ENCODE peak calls at places on chromosomes 12 and 14, in nine cellular contexts. I is upper lobe of left lung, E is testis, W is psoas muscle, Y is Caco-2, C is hepatocyte, Z is neural progenitor cell, J is cardiac fibroblast, A is epithelial cell of esophagus. F is an unnamed sample.

GRCh38 chr12:89412665-89413064 is 60.4 kb upstream of the DUSP6 start:
- DNase-seq in I (no peak), E (no peak), W (no peak), Y (no peak), C (no peak), Z (no peak), J (no peak), A (no peak), F (no peak)

GRCh38 chr12:53995311-53996187 is 4.4 kb upstream of the HOXC9 start:
- DNase-seq in I (no peak), E (no peak), W (peak), Y (peak), C (peak), Z (no peak), J (no peak), A (no peak), F (no peak)

GRCh38 chr12:3135522-3136461 is 58.6 kb downstream of the TSPAN9 start:
- DNase-seq in I (no peak), E (peak), W (no peak), Y (peak), C (peak), Z (peak), J (peak), A (peak), F (peak)

GRCh38 chr14:102570334-102570995 is 22.0 kb upstream of the RCOR1 start:
- DNase-seq in I (no peak), E (no peak), W (no peak), Y (peak), C (no peak), Z (no peak), J (no peak), A (no peak), F (no peak)

GRCh38 chr14:88421286-88421685 is 35.8 kb downstream of the SPATA7 start:
- DNase-seq in I (no peak), E (no peak), W (no peak), Y (no peak), C (no peak), Z (no peak), J (peak), A (no peak), F (peak)

GRCh38 chr12:22050078-22050477 is 4.1 kb downstream of the CMAS start:
- DNase-seq in I (no peak), E (no peak), W (no peak), Y (no peak), C (no peak), Z (no peak), J (no peak), A (no peak), F (no peak)

GRCh38 chr14:88790501-88791251 is 2.1 kb downstream of the EML5 start:
- DNase-seq in I (no peak), E (no peak), W (no peak), Y (no peak), C (no peak), Z (no peak), J (no peak), A (no peak), F (no peak)

GRCh38 chr12:100758083-100758482 is 36.5 kb upstream of the ANO4 start:
- DNase-seq in I (no peak), E (no peak), W (no peak), Y (no peak), C (no peak), Z (no peak), J (no peak), A (no peak), F (no peak)

GRCh38 chr12:110279561-110279960 is 1.5 kb upstream of the ATP2A2 start:
- DNase-seq in I (peak), E (no peak), W (no peak), Y (no peak), C (no peak), Z (peak), J (no peak), A (no peak), F (no peak)

GRCh38 chr12:12720052-12720451 is 2.9 kb downstream of the CDKN1B start:
- DNase-seq in I (no peak), E (no peak), W (no peak), Y (no peak), C (no peak), Z (no peak), J (no peak), A (peak), F (no peak)

GRCh38 chr14:34331728-34332623 is 130.1 kb downstream of the SPTSSA start:
- DNase-seq in I (peak), E (peak), W (peak), Y (peak), C (peak), Z (peak), J (peak), A (peak), F (peak)

GRCh38 chr14:100747021-100747586 is 20.4 kb downstream of the DLK1 start:
- DNase-seq in I (peak), E (no peak), W (peak), Y (no peak), C (peak), Z (no peak), J (peak), A (peak), F (peak)

GRCh38 chr12:45914090-45914489 is 76.3 kb downstream of the SCAF11 start:
- DNase-seq in I (no peak), E (no peak), W (no peak), Y (no peak), C (peak), Z (peak), J (peak), A (peak), F (peak)

GRCh38 chr12:71415336-71416231 is 24.0 kb upstream of the LGR5 start:
- DNase-seq in I (no peak), E (peak), W (no peak), Y (peak), C (peak), Z (peak), J (peak), A (peak), F (peak)

GRCh38 chr14:66365388-66365787 is 120.8 kb upstream of the CCDC196 start:
- DNase-seq in I (no peak), E (no peak), W (no peak), Y (no peak), C (no peak), Z (no peak), J (no peak), A (no peak), F (no peak)

GRCh38 chr12:111581434-111582132 is 17.5 kb downstream of the ATXN2 start:
- DNase-seq in I (no peak), E (no peak), W (no peak), Y (no peak), C (no peak), Z (no peak), J (no peak), A (no peak), F (no peak)

GRCh38 chr12:49227701-49228100 is 37.2 kb upstream of the TUBA1C start:
- DNase-seq in I (no peak), E (no peak), W (no peak), Y (no peak), C (no peak), Z (peak), J (no peak), A (no peak), F (no peak)

GRCh38 chr12:51937941-51938340 is 13.6 kb upstream of the ACVR1B start:
- DNase-seq in I (no peak), E (no peak), W (no peak), Y (no peak), C (no peak), Z (peak), J (no peak), A (no peak), F (no peak)

GRCh38 chr14:59698793-59699192 is 122.2 kb upstream of the CCDC175 start:
- DNase-seq in I (no peak), E (no peak), W (no peak), Y (no peak), C (no peak), Z (no peak), J (peak), A (peak), F (peak)

GRCh38 chr12:67456281-67456918 is 187.2 kb downstream of the CAND1 start:
- DNase-seq in I (no peak), E (peak), W (no peak), Y (no peak), C (peak), Z (peak), J (peak), A (peak), F (peak)

GRCh38 chr12:130497331-130497730 is 159.6 kb downstream of the PIWIL1 start:
- DNase-seq in I (no peak), E (no peak), W (no peak), Y (no peak), C (no peak), Z (no peak), J (no peak), A (no peak), F (no peak)

GRCh38 chr12:131869871-131870418 is 24.5 kb upstream of the ULK1 start:
- DNase-seq in I (no peak), E (no peak), W (no peak), Y (no peak), C (no peak), Z (no peak), J (peak), A (peak), F (peak)

GRCh38 chr14:77707355-77707723 is 484 bp downstream of the ALKBH1 start:
- DNase-seq in I (peak), E (peak), W (no peak), Y (peak), C (peak), Z (peak), J (peak), A (peak), F (peak)

GRCh38 chr12:101485015-101485414 is 9.9 kb downstream of the SPIC start:
- DNase-seq in I (no peak), E (no peak), W (no peak), Y (no peak), C (no peak), Z (no peak), J (peak), A (no peak), F (peak)

GRCh38 chr12:25699454-25699853 is 146.4 kb upstream of the LMNTD1 start:
- DNase-seq in I (no peak), E (no peak), W (no peak), Y (no peak), C (no peak), Z (no peak), J (peak), A (peak), F (peak)

GRCh38 chr14:47674546-47675238 is 713 bp downstream of the MDGA2 start:
- DNase-seq in I (no peak), E (no peak), W (peak), Y (no peak), C (peak), Z (peak), J (no peak), A (no peak), F (peak)

DNA sequence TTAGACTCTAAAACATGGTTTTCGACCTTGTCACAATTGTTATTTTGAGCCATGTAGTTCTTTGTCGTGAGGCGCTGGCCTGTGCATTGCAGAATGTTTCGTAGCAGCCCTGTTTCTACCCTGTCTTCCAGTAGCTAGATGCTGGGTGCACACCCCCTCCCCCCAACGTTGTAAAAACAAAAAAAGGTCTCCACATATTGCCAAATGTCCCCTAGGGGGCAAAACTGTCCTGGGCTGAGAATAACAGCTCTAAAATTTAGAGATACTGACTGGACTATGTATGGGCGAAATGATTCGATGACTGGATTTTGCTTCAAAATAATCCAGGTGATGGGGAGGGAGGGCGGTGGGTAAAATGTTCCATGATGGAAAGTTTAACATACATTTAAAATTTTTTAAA is 126.1 kb upstream of the FUT8 start:
- DNase-seq in I (no peak), E (no peak), W (no peak), Y (peak), C (no peak), Z (no peak), J (peak), A (no peak), F (no peak)
- TF ChIP-seq CTCF in I (no peak), E (no peak), W (no peak), Y (peak), C (no peak), Z (peak), J (peak), A (no peak), F (peak)

GRCh38 chr12:119176267-119177055 is 2.3 kb upstream of the HSPB8 start:
- DNase-seq in I (peak), E (peak), W (peak), Y (peak), C (peak), Z (peak), J (peak), A (peak), F (peak)
- H3K4me3 ChIP-seq in I (peak), E (no peak), W (peak), Y (no peak), C (no peak), Z (no peak), J (peak), A (peak), F (peak)

DNA sequence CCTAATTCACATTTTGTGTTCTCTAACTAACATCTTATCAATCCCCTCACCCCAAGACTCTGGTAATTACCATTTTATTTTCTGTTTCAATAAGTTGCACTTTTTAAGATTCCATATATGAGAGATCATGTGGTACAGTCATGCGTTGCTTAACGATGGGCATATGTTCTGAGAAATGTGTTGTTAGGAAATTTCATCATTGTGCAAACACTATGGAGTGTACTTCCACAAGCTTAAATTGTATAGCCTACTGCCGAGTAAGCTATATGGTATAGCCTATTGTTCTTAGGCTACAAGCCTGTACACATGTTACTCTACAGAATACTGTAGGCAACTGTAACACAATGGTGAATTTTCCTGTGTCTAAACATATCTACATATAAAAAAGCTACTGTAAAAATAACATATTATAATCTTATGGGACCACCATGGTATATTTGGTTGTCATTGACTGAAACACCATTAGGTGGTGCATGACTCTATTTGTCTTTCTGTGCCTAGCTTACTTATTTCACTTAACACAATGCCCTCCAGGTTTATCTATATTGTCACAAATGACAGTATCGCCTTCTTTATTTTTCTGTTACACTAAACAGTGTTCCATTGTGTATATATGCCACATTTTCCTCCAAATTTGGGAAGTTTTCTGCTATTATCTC is 473.4 kb upstream of the LMO3 start:
- DNase-seq in I (no peak), E (no peak), W (no peak), Y (no peak), C (no peak), Z (no peak), J (no peak), A (peak), F (no peak)
- TF ChIP-seq CTCF in I (no peak), E (no peak), W (no peak), Y (peak), C (no peak), Z (peak), J (no peak), A (no peak), F (no peak)

DNA sequence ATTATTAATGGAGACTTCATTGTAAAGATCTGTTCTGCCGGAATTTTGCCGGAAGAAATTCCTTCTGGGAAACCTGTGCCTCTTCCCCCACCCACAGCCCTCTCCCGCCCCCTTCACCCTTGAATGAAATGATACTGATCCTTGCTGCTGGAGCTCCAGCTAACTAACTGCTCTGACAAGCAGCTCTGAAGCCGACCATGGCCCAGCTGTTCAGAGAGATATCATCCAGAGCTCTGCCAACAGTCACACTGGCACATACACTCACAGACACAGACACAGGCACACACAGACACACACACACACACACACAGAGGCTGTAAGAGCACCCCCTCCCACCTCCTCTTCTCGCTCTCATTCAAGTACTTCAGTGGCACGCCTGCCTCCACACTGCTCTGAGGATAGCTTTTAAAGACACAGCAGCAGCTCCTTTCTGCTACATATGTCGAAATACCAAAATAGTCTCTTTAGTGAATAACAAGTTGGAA is 88.6 kb downstream of the R3HDM2 start:
- DNase-seq in I (peak), E (peak), W (no peak), Y (no peak), C (peak), Z (peak), J (peak), A (peak), F (peak)
- H3K4me3 ChIP-seq in I (peak), E (no peak), W (no peak), Y (no peak), C (no peak), Z (no peak), J (no peak), A (no peak), F (peak)

GRCh38 chr12:117857632-117858274 is 111.0 kb downstream of the KSR2 start:
- DNase-seq in I (peak), E (peak), W (no peak), Y (peak), C (peak), Z (peak), J (peak), A (peak), F (peak)

GRCh38 chr12:117855165-117855564 is 113.6 kb downstream of the KSR2 start:
- DNase-seq in I (no peak), E (no peak), W (no peak), Y (no peak), C (no peak), Z (no peak), J (no peak), A (no peak), F (no peak)

GRCh38 chr12:117850048-117850447 is 118.7 kb downstream of the KSR2 start:
- DNase-seq in I (no peak), E (peak), W (no peak), Y (peak), C (peak), Z (peak), J (peak), A (peak), F (peak)

GRCh38 chr12:117853600-117853999 is 115.2 kb downstream of the KSR2 start:
- DNase-seq in I (peak), E (no peak), W (no peak), Y (peak), C (peak), Z (no peak), J (no peak), A (peak), F (no peak)

DNA sequence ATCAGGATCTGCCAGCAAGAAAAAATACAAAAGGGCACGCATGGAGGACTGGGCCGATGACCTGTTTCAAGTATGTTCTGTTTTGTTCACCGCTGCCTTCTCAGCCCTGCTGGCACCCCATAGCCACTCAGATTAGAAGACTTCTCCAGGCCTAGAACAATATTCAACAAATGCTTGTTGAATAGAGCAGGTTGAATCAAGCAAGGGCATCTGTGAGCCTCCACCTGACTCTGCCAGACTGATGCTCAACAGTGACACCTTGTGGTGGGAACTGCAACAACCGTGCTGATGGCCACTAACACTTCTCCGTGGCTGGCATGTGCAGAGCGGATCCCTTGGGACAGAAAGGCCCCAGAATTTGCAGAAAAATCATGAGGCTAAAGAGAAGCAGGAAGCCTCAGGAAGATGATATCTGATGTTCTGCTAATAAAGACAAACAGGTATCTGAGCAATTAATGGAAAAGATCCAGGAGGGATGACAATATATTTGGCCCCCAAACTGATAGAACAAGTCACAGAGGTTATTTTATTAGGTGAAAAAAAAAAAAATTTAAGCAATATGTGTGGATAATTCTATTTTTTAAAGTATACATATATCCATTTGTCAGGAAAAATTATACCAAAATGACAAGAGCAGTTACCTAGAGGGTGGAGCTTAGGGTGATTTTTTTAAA is 114.3 kb downstream of the KSR2 start:
- DNase-seq in I (peak), E (peak), W (no peak), Y (peak), C (peak), Z (peak), J (peak), A (peak), F (peak)
- TF ChIP-seq CTCF in I (peak), E (peak), W (peak), Y (peak), C (peak), Z (peak), J (peak), A (peak), F (peak)

DNA sequence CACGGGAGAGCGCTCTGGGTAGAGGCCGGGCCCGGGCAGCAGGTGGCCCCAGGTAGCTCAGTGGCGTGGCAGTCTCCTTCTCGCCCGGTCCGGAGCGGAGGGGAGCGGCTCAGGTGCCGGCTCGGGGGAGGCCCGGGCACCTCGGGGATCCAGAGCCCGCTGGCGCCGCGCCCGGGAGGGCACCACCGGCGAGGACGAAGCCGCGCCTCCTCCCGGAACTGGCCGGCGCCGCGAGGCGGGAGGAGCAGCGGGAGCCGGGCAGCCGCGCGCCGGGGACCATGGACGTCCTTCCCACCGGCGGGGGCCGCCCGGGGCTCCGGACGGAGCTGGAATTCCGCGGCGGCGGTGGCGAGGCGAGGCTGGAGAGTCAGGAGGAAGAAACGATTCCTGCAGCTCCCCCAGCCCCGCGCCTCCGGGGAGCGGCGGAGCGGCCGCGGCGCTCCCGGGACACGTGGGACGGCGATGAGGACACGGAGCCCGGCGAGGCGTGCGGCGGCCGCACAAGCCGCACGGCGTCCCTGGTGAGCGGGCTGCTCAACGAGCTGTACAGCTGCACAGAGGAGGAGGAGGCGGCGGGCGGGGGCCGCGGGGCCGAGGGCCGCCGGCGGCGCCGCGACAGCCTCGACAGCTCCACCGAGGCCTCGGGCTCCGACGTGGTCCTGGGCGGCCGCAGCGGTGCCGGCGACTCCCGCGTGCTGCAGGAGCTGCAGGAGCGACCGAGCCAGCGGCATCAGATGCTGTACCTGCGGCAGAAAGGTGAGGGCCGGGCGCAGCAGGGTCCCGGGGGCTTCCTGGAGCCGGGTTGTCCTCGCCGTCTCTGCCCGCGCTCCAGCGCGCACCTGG is 21.5 kb upstream of the GNS start:
- DNase-seq in I (peak), E (peak), W (peak), Y (peak), C (peak), Z (peak), J (no peak), A (peak), F (no peak)
- H3K4me3 ChIP-seq in I (peak), E (peak), W (peak), Y (peak), C (peak), Z (peak), J (peak), A (peak), F (peak)

F was measured in choroid plexus epithelial cell.